ENCODE peak calls at places on chromosome 2, in five cellular contexts. Z, K, B, J and M are unnamed samples.
A peak's percentile ranks its signal among the peaks of the same experiment; 100 is the strongest.

GRCh38 chr2:167192833-167193232 is 304.6 kb downstream of the XIRP2 start:
- DNase-seq in Z (peak; percentile 22), K (no peak), B (no peak), J (no peak), M (no peak)

GRCh38 chr2:227703280-227703732 is 14.5 kb downstream of the SLC19A3 start:
- DNase-seq in Z (peak; percentile 7), K (no peak), B (peak; percentile 94), J (peak; percentile 1), M (no peak)

GRCh38 chr2:100205128-100205527 is 62.7 kb upstream of the AFF3 start:
- DNase-seq in Z (no peak), K (no peak), B (no peak), J (no peak), M (no peak)

GRCh38 chr2:78861546-78861945 is 164.0 kb upstream of the REG3G start:
- DNase-seq in Z (no peak), K (no peak), B (peak; percentile 62), J (peak; percentile 40), M (no peak)

GRCh38 chr2:230751062-230751461 is 38.4 kb downstream of the CAB39 start:
- DNase-seq in Z (peak; percentile 88), K (no peak), B (no peak), J (peak; percentile 84), M (no peak)

GRCh38 chr2:100114011-100114433 is 28.4 kb downstream of the AFF3 start:
- DNase-seq in Z (no peak), K (no peak), B (no peak), J (no peak), M (no peak)

GRCh38 chr2:189083088-189083487 is 96.5 kb downstream of the COL5A2 start:
- DNase-seq in Z (no peak), K (no peak), B (no peak), J (no peak), M (no peak)

GRCh38 chr2:98658816-98659486 is 50.6 kb downstream of the UNC50 start:
- DNase-seq in Z (no peak), K (no peak), B (no peak), J (no peak), M (no peak)

GRCh38 chr2:20037660-20038059 is 13.8 kb downstream of the LAPTM4A start:
- DNase-seq in Z (no peak), K (no peak), B (no peak), J (no peak), M (no peak)

GRCh38 chr2:104434966-104435365 is 418.9 kb upstream of the POU3F3 start:
- DNase-seq in Z (no peak), K (no peak), B (peak; percentile 71), J (no peak), M (no peak)

GRCh38 chr2:46981662-46982351 is 66.2 kb upstream of the MCFD2 start:
- DNase-seq in Z (no peak), K (no peak), B (no peak), J (no peak), M (no peak)

GRCh38 chr2:12170151-12170550 is 423.7 kb downstream of the LPIN1 start:
- DNase-seq in Z (peak; percentile 38), K (no peak), B (no peak), J (peak; percentile 92), M (no peak)

GRCh38 chr2:165078913-165079312 is 123.6 kb upstream of the SLC38A11 start:
- DNase-seq in Z (no peak), K (no peak), B (no peak), J (no peak), M (no peak)

GRCh38 chr2:49832555-49832954 is 678.2 kb upstream of the FSHR start:
- DNase-seq in Z (no peak), K (no peak), B (peak; percentile 56), J (no peak), M (no peak)

GRCh38 chr2:152504618-152505017 is 169.6 kb downstream of the FMNL2 start:
- DNase-seq in Z (peak; percentile 76), K (no peak), B (peak; percentile 38), J (peak; percentile 48), M (no peak)

GRCh38 chr2:77521931-77522470 is at the start of gene LRRTM4:
- DNase-seq in Z (no peak), K (peak; percentile 50), B (peak; percentile 71), J (peak; percentile 50), M (peak; percentile 60)

GRCh38 chr2:65390134-65390533 is 42.3 kb downstream of the SPRED2 start:
- DNase-seq in Z (no peak), K (no peak), B (no peak), J (no peak), M (no peak)

GRCh38 chr2:241853651-241854341 is 4.9 kb downstream of the PDCD1 start:
- DNase-seq in Z (peak; percentile 25), K (no peak), B (no peak), J (peak; percentile 38), M (no peak)

GRCh38 chr2:42342061-42342794 is 18.8 kb downstream of the COX7A2L start:
- DNase-seq in Z (peak; percentile 92), K (no peak), B (peak; percentile 96), J (peak; percentile 93), M (no peak)

GRCh38 chr2:234495076-234495800 is 1.6 kb downstream of the ARL4C start:
- DNase-seq in Z (peak; percentile 44), K (no peak), B (peak; percentile 45), J (peak; percentile 29), M (no peak)

GRCh38 chr2:240208096-240208495 is 67.6 kb upstream of the OTOS start:
- DNase-seq in Z (no peak), K (no peak), B (no peak), J (no peak), M (no peak)

GRCh38 chr2:221137385-221137784 is 434.7 kb downstream of the EPHA4 start:
- DNase-seq in Z (no peak), K (no peak), B (no peak), J (no peak), M (no peak)

GRCh38 chr2:127187081-127187775 is 32.9 kb downstream of the CYP27C1 start:
- DNase-seq in Z (no peak), K (no peak), B (no peak), J (no peak), M (no peak)

GRCh38 chr2:110731064-110731463 is 1.3 kb upstream of the ACOXL start:
- DNase-seq in Z (no peak), K (no peak), B (no peak), J (no peak), M (no peak)

GRCh38 chr2:121454549-121455090 is 76.1 kb upstream of the RNU4ATAC start:
- DNase-seq in Z (no peak), K (no peak), B (peak; percentile 14), J (no peak), M (no peak)

GRCh38 chr2:127220102-127220806 is at the start of gene CYP27C1:
- DNase-seq in Z (no peak), K (peak; percentile 68), B (peak; percentile 79), J (peak; percentile 37), M (peak; percentile 44)

GRCh38 chr2:209771474-209772292 is at the start of gene UNC80:
- DNase-seq in Z (peak; percentile 36), K (peak; percentile 95), B (peak; percentile 83), J (peak; percentile 49), M (peak; percentile 89)

GRCh38 chr2:208501217-208501616 is 94.6 kb downstream of the PTH2R start:
- DNase-seq in Z (no peak), K (peak; percentile 55), B (peak; percentile 49), J (no peak), M (peak; percentile 17)

GRCh38 chr2:239954166-239955085 is 70.7 kb downstream of the NDUFA10 start:
- DNase-seq in Z (peak; percentile 24), K (no peak), B (no peak), J (no peak), M (no peak)

GRCh38 chr2:4140284-4140962 is 437.0 kb downstream of the DCDC2C start:
- DNase-seq in Z (no peak), K (no peak), B (peak; percentile 17), J (no peak), M (no peak)

DNA sequence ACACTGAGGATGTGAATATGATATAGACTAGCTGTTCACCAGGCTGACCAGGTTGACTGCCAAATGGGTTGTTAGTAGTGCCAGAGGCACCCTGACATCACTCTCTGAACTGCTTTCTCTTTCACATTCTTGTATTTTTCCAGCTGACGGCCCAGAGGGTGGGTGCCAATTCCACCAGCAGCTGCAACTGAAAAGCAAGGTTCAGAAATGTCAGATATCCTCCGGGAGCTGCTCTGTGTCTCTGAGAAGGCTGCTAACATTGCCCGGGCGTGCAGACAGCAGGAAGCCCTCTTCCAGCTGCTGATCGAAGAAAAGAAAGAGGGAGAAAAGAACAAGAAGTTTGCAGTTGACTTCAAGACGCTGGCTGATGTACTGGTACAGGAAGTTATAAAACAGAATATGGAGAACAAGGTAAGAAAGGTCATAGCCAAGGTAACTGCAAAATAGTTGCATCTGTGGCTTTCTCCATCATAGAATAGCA is 16.5 kb downstream of the INPP1 start:
- DNase-seq in Z (peak; percentile 76), K (no peak), B (peak; percentile 25), J (peak; percentile 74), M (no peak)
- H3K4me3 ChIP-seq in Z (peak overlapping the region; percentile 34), K (no peak overlapping the region), B (no peak overlapping the region), J (peak overlapping the region; percentile 71), M (no peak overlapping the region)

DNA sequence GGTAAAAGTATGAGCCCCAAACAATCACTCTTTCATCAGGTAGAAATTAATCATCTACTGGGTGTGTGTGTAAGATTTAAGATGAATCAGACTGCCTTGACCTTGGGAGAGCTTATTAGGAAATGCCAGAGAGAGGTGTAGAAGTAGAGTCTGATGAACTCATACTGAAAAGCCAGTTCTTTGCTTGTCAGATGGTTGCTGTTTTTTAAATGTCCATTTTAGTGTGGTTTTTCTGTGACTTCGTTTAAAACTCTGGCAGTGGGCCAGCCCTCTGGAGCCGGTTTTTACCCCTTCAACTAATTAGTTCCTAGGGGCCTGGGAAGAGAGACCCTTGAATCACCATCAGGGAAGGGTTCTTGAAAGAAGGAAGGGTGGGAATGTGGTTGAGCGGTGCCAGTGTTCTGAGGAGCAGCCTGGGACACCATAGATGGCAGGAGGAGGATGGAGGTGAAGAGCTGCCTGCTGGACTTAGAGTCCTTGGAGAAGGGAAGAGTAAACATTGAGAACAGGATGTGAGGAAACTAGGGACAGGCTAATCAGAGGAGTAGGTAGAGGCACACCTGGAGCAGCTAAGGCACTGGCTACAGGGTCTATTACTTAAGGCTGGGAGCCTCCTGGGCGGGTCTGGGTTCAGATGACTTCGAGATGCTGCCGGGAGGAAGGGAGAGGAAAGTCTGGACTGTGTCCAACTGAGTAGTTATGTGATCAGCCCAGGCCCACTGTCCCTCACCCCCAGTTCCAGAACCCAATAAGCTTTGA is 66.1 kb downstream of the LRRFIP1 start:
- DNase-seq in Z (peak; percentile 69), K (no peak), B (peak; percentile 50), J (peak; percentile 74), M (no peak)
- H2BK15ac ChIP-seq in Z (peak overlapping the region; percentile 85), K (no peak overlapping the region), B (no peak overlapping the region), J (no peak overlapping the region), M (no peak overlapping the region)

GRCh38 chr2:173358617-173359016 is 3.9 kb downstream of the CDCA7 start:
- DNase-seq in Z (no peak), K (no peak), B (no peak), J (no peak), M (no peak)
- H3K4me3 ChIP-seq in Z (no peak overlapping the region), K (no peak overlapping the region), B (no peak overlapping the region), J (no peak overlapping the region), M (no peak overlapping the region)

DNA sequence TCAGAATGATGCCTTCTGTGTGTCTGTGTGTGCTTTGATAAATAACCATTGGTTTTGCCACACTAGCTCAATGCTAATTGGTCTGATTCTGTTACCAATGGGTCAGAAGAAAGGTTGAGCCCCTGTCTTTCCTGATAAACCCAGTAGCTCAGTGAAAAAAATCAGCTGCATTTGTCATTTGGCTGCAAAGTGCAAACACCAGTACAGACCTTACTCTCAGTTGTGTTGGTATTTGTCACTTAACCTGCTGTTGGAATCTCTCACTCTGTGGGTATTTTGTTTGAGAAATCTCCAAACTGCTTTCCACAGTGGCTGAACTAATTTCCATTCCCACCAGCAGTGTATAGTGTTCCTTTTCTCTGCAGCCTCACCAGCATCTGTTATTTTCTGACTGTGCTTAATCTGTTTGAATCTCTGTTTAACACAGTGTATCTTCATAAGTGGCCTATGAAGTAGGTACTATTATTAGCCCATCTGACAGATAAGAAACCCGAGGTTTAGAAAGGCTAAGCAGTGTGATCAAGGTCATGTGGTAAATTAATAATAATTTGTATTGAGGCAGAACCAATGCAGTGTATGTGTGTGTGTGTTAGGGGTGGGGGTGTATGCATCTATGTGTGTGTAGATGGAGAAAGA is 26.7 kb downstream of the LIMS1 start:
- DNase-seq in Z (no peak), K (no peak), B (peak; percentile 47), J (peak; percentile 42), M (no peak)
- H2BK15ac ChIP-seq in Z (no peak overlapping the region), K (no peak overlapping the region), B (no peak overlapping the region), J (no peak overlapping the region), M (no peak overlapping the region)